ENCODE peak calls at places on chromosomes 4 and X, in five cellular contexts. Z, J, W, C and L are unnamed samples.
A peak's percentile ranks its signal among the peaks of the same experiment; 100 is the strongest.

GRCh38 chr4:153645183-153645582 is 38.9 kb upstream of the TLR2 start:
- DNase-seq in Z (no peak), J (no peak), W (no peak), C (no peak), L (no peak)

GRCh38 chrX:115344885-115345653 is 55.6 kb downstream of the LUZP4 start:
- DNase-seq in Z (peak; percentile 90), J (peak; percentile 96), W (peak; percentile 93), C (peak; percentile 26), L (peak; percentile 65)

GRCh38 chr4:37628977-37629609 is 57.1 kb downstream of the RELL1 start:
- DNase-seq in Z (no peak), J (peak; percentile 81), W (no peak), C (no peak), L (peak; percentile 33)

GRCh38 chrX:26262121-26262523 is 46.2 kb downstream of the MAGEB5 start:
- DNase-seq in Z (no peak), J (peak; percentile 23), W (no peak), C (no peak), L (no peak)

GRCh38 chr4:90960840-90961239 is 833.6 kb downstream of the CCSER1 start:
- DNase-seq in Z (no peak), J (no peak), W (no peak), C (no peak), L (no peak)

GRCh38 chrX:135185795-135186443 is 14.7 kb upstream of the CT55 start:
- DNase-seq in Z (no peak), J (peak; percentile 35), W (peak; percentile 35), C (peak; percentile 41), L (no peak)

GRCh38 chrX:20217906-20218305 is 48.8 kb downstream of the RPS6KA3 start:
- DNase-seq in Z (no peak), J (no peak), W (no peak), C (no peak), L (no peak)

GRCh38 chr4:168380290-168380689 is 61.7 kb upstream of the DDX60 start:
- DNase-seq in Z (no peak), J (no peak), W (no peak), C (no peak), L (no peak)

GRCh38 chrX:47232803-47233332 is at the start of gene USP11:
- DNase-seq in Z (peak; percentile 50), J (peak; percentile 42), W (peak; percentile 30), C (no peak), L (peak; percentile 38)

GRCh38 chr4:147839651-147840050 is 107.8 kb downstream of the ARHGAP10 start:
- DNase-seq in Z (no peak), J (no peak), W (no peak), C (no peak), L (no peak)

GRCh38 chr4:10083861-10084641 is 32.5 kb downstream of the WDR1 start:
- DNase-seq in Z (no peak), J (no peak), W (no peak), C (no peak), L (peak; percentile 24)

GRCh38 chr4:83561381-83561780 is 25.5 kb downstream of the GPAT3 start:
- DNase-seq in Z (no peak), J (peak; percentile 71), W (peak; percentile 42), C (no peak), L (peak; percentile 38)

GRCh38 chrX:121782544-121782943 is 735.1 kb downstream of the GLUD2 start:
- DNase-seq in Z (no peak), J (no peak), W (no peak), C (no peak), L (no peak)

GRCh38 chr4:139453041-139453370 is 915 bp upstream of the RAB33B start:
- DNase-seq in Z (no peak), J (peak; percentile 75), W (no peak), C (peak; percentile 92), L (no peak)

GRCh38 chr4:77336411-77337142 is 179.6 kb downstream of the CCNG2 start:
- DNase-seq in Z (no peak), J (no peak), W (no peak), C (no peak), L (no peak)

GRCh38 chr4:1619151-1619672 is 64.9 kb downstream of the FAM53A start:
- DNase-seq in Z (no peak), J (no peak), W (no peak), C (no peak), L (no peak)

GRCh38 chr4:163895369-163896005 is 401.0 kb downstream of the TMA16 start:
- DNase-seq in Z (no peak), J (no peak), W (no peak), C (no peak), L (no peak)

GRCh38 chrX:21996872-21997271 is 35.3 kb upstream of the PHEX start:
- DNase-seq in Z (no peak), J (peak; percentile 46), W (no peak), C (no peak), L (no peak)

GRCh38 chr4:87498446-87498900 is 30.7 kb downstream of the SPARCL1 start:
- DNase-seq in Z (no peak), J (peak; percentile 43), W (no peak), C (peak; percentile 7), L (no peak)

GRCh38 chrX:120419465-120419864 is 49.6 kb downstream of the LAMP2 start:
- DNase-seq in Z (no peak), J (no peak), W (no peak), C (peak; percentile 79), L (no peak)

GRCh38 chrX:44903107-44903506 is 30.1 kb downstream of the KDM6A start:
- DNase-seq in Z (no peak), J (peak; percentile 85), W (no peak), C (no peak), L (no peak)

GRCh38 chr4:101961144-101961543 is 170.6 kb downstream of the BANK1 start:
- DNase-seq in Z (peak; percentile 44), J (peak; percentile 67), W (peak; percentile 77), C (no peak), L (no peak)

GRCh38 chrX:24294619-24295018 is 19.2 kb downstream of the SUPT20HL2 start:
- DNase-seq in Z (no peak), J (no peak), W (no peak), C (no peak), L (no peak)

GRCh38 chr4:123096038-123096437 is 173.6 kb upstream of the NUDT6 start:
- DNase-seq in Z (no peak), J (no peak), W (no peak), C (no peak), L (no peak)

GRCh38 chr4:138090145-138090917 is 151.8 kb downstream of the SLC7A11 start:
- DNase-seq in Z (peak; percentile 61), J (peak; percentile 65), W (peak; percentile 60), C (peak; percentile 68), L (peak; percentile 50)

DNA sequence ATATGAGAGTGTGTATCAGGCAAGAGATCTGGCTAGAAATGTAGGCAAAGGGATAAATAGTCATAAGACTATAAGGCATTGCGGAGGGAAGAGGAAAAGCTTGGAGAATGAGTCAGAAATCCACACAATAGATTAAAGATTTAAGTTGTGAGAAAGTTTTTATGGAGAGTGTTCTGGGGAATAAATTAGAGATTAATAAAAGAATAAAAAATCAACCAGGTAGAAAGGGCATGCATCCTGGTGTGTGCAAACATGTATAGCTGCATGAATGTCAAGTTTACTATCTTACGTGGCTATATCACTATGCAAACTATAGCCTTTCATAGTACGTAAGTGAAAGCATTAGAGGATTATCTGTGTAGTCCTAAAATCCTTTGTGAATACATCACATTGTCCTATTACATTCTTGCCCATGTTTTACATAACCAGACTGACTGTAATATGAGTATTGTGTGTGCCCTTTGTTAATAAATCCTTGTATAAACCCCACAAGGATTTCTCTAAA is 36.9 kb downstream of the SNCA start:
- DNase-seq in Z (no peak), J (peak; percentile 88), W (no peak), C (no peak), L (no peak)
- H3K4me3 ChIP-seq in Z (no peak overlapping the region), J (no peak overlapping the region), W (no peak overlapping the region), C (no peak overlapping the region), L (no peak overlapping the region)

DNA sequence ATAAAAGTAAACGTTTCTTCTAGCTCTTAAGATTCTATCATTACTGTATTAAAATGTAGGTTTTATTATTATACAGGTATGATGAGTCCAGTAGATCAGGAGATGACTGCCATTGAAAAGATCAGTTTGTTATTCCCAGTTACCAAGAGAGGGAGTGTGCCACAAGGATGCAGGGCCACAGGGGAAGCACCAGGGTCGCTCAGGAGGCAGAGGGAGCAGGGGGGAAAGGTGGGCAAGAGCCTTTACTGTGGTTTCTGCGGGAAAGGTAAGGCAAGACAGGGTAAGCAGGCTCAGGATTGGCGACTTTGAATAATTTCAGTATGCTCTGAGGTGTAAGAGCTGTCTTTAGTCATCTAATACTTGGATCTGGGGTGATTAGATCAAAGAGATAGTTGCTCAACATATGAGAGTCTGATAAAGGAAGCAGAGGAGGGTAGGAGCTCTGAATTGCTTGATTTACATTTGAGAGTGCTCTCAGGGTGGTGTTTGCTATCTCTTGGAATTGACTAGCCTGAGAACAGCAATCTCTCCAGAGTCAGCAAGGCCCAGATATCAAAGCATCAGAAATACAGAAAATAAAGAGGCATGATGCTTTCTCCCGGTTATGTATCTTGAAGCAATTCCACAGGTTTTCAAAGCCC is 86.0 kb downstream of the NDST3 start:
- DNase-seq in Z (no peak), J (no peak), W (no peak), C (no peak), L (no peak)
- H3K27ac ChIP-seq in Z (no peak overlapping the region), J (no peak overlapping the region), W (no peak overlapping the region), C (no peak overlapping the region), L (no peak overlapping the region)

GRCh38 chr4:110977554-110977953 is 354.7 kb upstream of the PITX2 start:
- DNase-seq in Z (no peak), J (no peak), W (no peak), C (no peak), L (no peak)

GRCh38 chr4:110978761-110979160 is 355.9 kb upstream of the PITX2 start:
- DNase-seq in Z (no peak), J (no peak), W (no peak), C (no peak), L (no peak)

DNA sequence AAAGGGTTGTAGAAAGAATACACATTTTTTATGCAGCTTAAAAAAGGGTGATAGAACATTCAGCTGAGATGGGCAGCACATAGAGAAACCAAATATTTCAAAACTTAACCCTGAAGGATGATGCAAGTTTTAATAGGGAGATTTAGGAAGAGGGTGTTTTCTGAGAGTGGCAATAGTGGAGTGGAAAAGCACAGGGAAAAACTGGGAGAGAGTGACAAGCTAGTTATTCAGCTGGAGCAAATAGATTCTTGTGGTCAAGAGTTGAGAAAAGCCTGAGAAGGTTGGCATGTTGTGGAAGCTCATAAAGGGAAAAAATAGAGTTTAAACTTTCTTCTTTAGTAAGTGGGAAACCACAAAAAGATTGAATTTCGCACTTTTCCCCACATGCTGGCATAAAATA is 359.6 kb upstream of the PITX2 start:
- DNase-seq in Z (no peak), J (peak; percentile 16), W (no peak), C (no peak), L (no peak)
- H3K4me3 ChIP-seq in Z (no peak overlapping the region), J (no peak overlapping the region), W (no peak overlapping the region), C (no peak overlapping the region), L (no peak overlapping the region)

DNA sequence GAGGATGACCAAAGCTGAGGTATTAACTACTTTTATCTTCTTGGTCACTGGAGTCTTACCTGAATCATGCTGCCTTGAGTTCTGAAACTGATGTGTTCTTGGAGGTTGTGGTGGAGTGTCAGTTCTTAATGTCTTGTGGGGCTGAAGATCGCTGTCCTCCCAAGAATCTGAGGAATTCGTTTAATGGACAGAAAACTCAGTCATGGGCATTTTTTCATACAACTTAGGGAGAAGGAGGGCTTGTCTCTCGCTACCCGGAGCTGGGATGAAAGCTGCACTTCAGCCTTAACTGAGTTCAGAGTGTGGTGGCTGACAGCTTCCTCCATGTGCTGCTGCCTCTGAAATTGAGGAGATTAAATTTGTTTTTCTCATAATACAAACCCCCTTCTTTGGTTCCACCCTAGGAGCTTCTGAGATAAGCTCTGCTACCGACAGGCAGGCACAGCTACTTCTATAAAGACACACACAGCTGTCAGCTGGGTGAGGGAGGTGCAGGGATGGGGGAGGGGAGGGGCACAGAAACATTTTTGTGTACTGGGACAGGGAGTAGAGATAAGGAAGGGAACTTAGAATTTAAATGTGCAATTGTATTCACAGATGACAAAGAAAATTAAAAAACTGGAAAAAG is 30.8 kb downstream of the RBBP7 start:
- DNase-seq in Z (no peak), J (peak; percentile 39), W (no peak), C (no peak), L (no peak)
- H3K27ac ChIP-seq in Z (peak overlapping the region; percentile 79), J (peak overlapping the region; percentile 61), W (no peak overlapping the region), C (no peak overlapping the region), L (peak overlapping the region; percentile 53)

GRCh38 chrX:8845060-8845459 is 43.9 kb upstream of the FAM9A start:
- DNase-seq in Z (no peak), J (peak; percentile 84), W (peak; percentile 10), C (no peak), L (no peak)
- H3K4me3 ChIP-seq in Z (no peak overlapping the region), J (no peak overlapping the region), W (no peak overlapping the region), C (no peak overlapping the region), L (no peak overlapping the region)